ENCODE peak calls at places on chromosomes 6 and 20, in four cellular contexts. L is activated naive CD4-positive, alpha-beta T cell; X is HTR-8/SVneo; W is NCI-H524. U is an unnamed sample.

GRCh38 chr6:32087574-32088486 is 21.3 kb downstream of the TNXB start:
- DNase-seq in L (peak; percentile 15), X (no peak), W (peak; percentile 71), U (no peak)

GRCh38 chr6:23218751-23219150 is 649.4 kb downstream of the HDGFL1 start:
- DNase-seq in L (no peak), X (no peak), W (peak; percentile 48), U (no peak)

GRCh38 chr6:75101896-75102680 is 103.8 kb downstream of the COL12A1 start:
- DNase-seq in L (no peak), X (no peak), W (no peak), U (no peak)

GRCh38 chr6:111710911-111711310 is 105.2 kb upstream of the TRAF3IP2 start:
- DNase-seq in L (no peak), X (no peak), W (no peak), U (no peak)

GRCh38 chr6:20447157-20447556 is 45.5 kb downstream of the E2F3 start:
- DNase-seq in L (no peak), X (no peak), W (no peak), U (no peak)

GRCh38 chr20:25136643-25137559 is 55.0 kb upstream of the VSX1 start:
- DNase-seq in L (no peak), X (peak; percentile 83), W (no peak), U (no peak)

GRCh38 chr6:80217799-80218198 is 111.3 kb downstream of the BCKDHB start:
- DNase-seq in L (no peak), X (no peak), W (peak; percentile 38), U (no peak)

GRCh38 chr20:48139262-48140041 is 354.2 kb upstream of the SULF2 start:
- DNase-seq in L (no peak), X (no peak), W (no peak), U (no peak)

GRCh38 chr20:17536944-17537444 is 5.8 kb upstream of the BFSP1 start:
- DNase-seq in L (no peak), X (peak; percentile 87), W (peak; percentile 87), U (peak; percentile 34)

GRCh38 chr6:139943391-139943790 is 568.9 kb upstream of the CITED2 start:
- DNase-seq in L (no peak), X (peak; percentile 64), W (no peak), U (no peak)

GRCh38 chr6:2979819-2980464 is 8.6 kb upstream of the SERPINB6 start:
- DNase-seq in L (no peak), X (no peak), W (no peak), U (no peak)

GRCh38 chr20:33477386-33478234 is 12.3 kb upstream of the CBFA2T2 start:
- DNase-seq in L (no peak), X (no peak), W (peak; percentile 20), U (peak; percentile 95)

GRCh38 chr20:45910670-45911485 is 1.1 kb downstream of the PLTP start:
- DNase-seq in L (peak; percentile 50), X (peak; percentile 100), W (peak; percentile 61), U (no peak)

GRCh38 chr20:2387180-2387577 is 6.5 kb downstream of the TGM6 start:
- DNase-seq in L (no peak), X (peak; percentile 37), W (peak; percentile 69), U (no peak)

GRCh38 chr20:38229376-38230252 is 30.9 kb downstream of the KIAA1755 start:
- DNase-seq in L (no peak), X (peak; percentile 78), W (peak; percentile 58), U (no peak)

GRCh38 chr20:46928580-46929132 is 34.0 kb downstream of the EYA2 start:
- DNase-seq in L (no peak), X (no peak), W (no peak), U (no peak)

GRCh38 chr20:31685853-31686641 is 36.6 kb downstream of the BCL2L1 start:
- DNase-seq in L (no peak), X (no peak), W (no peak), U (no peak)

GRCh38 chr6:56806368-56806767 is 148.5 kb upstream of the BEND6 start:
- DNase-seq in L (no peak), X (no peak), W (peak; percentile 78), U (no peak)

GRCh38 chr6:108419474-108419873 is 124.6 kb downstream of the AFG1L start:
- DNase-seq in L (no peak), X (no peak), W (no peak), U (no peak)

GRCh38 chr20:47509685-47510084 is 8.0 kb downstream of the NCOA3 start:
- DNase-seq in L (no peak), X (no peak), W (no peak), U (no peak)

GRCh38 chr6:3195695-3196497 is 31.6 kb downstream of the TUBB2B start:
- DNase-seq in L (no peak), X (no peak), W (peak; percentile 95), U (no peak)

GRCh38 chr6:35724471-35724870 is 12.4 kb upstream of the ARMC12 start:
- DNase-seq in L (no peak), X (no peak), W (no peak), U (no peak)

GRCh38 chr6:100846276-100846675 is 34.9 kb downstream of the ASCC3 start:
- DNase-seq in L (no peak), X (no peak), W (no peak), U (peak; percentile 2)

GRCh38 chr6:6823568-6824224 is 235.2 kb downstream of the LY86 start:
- DNase-seq in L (no peak), X (no peak), W (no peak), U (no peak)

GRCh38 chr6:160455484-160456213 is 107.5 kb downstream of the SLC22A3 start:
- DNase-seq in L (peak; percentile 15), X (peak; percentile 39), W (peak; percentile 65), U (no peak)

GRCh38 chr20:59004493-59004762 is 2.6 kb downstream of the CTSZ start:
- DNase-seq in L (no peak), X (no peak), W (no peak), U (no peak)

GRCh38 chr20:47576516-47577033 is 74.9 kb downstream of the NCOA3 start:
- DNase-seq in L (no peak), X (peak; percentile 98), W (peak; percentile 80), U (peak; percentile 90)

GRCh38 chr6:82843291-82843885 is 222.3 kb downstream of the UBE3D start:
- DNase-seq in L (no peak), X (no peak), W (no peak), U (no peak)

GRCh38 chr6:38671885-38672467 is 31.0 kb downstream of the GLO1 start:
- DNase-seq in L (no peak), X (peak; percentile 56), W (peak; percentile 68), U (no peak)

GRCh38 chr6:138685257-138685656 is 88.3 kb upstream of the CCDC28A start:
- DNase-seq in L (no peak), X (no peak), W (peak; percentile 57), U (no peak)

GRCh38 chr6:161583561-161583960 is 309.7 kb upstream of the AGPAT4 start:
- DNase-seq in L (no peak), X (no peak), W (no peak), U (no peak)

GRCh38 chr20:30816182-30816645 is 441.2 kb upstream of the DEFB115 start:
- DNase-seq in L (no peak), X (no peak), W (no peak), U (no peak)

U was measured in NCI-H2081 treated with DMSO at 0.1 percent for 48 hours.